ENCODE peak calls at places on chromosome 19, in five cellular contexts. W is A549, T is Peyer's patch, Z is body of pancreas, K is H1. C is an unnamed sample.

GRCh38 chr19:14559916-14560775 is 11.7 kb downstream of the NDUFB7 start:
- DNase-seq in W (no peak), T (no peak), Z (no peak), K (no peak), C (no peak)

GRCh38 chr19:38134538-38135149 is 89.4 kb downstream of the DPF1 start:
- DNase-seq in W (peak), T (no peak), Z (peak), K (peak), C (no peak)

GRCh38 chr19:48713041-48713863 is 6.3 kb downstream of the MAMSTR start:
- DNase-seq in W (peak), T (no peak), Z (no peak), K (peak), C (no peak)

GRCh38 chr19:16326401-16327130 is 1.9 kb downstream of the KLF2 start:
- DNase-seq in W (no peak), T (no peak), Z (no peak), K (peak), C (no peak)

GRCh38 chr19:46967578-46968018 is 52.0 kb upstream of the NPAS1 start:
- DNase-seq in W (no peak), T (peak), Z (no peak), K (no peak), C (peak)

GRCh38 chr19:6754653-6755463 is 12.4 kb downstream of the SH2D3A start:
- DNase-seq in W (no peak), T (no peak), Z (no peak), K (no peak), C (no peak)

GRCh38 chr19:11377237-11377636 is 2.8 kb downstream of the SWSAP1 start:
- DNase-seq in W (peak), T (no peak), Z (peak), K (no peak), C (no peak)

GRCh38 chr19:48614436-48615144 is at the start of gene FAM83E:
- DNase-seq in W (peak), T (peak), Z (peak), K (peak), C (no peak)

GRCh38 chr19:12092065-12092867 is 27.7 kb downstream of the ZNF844 start:
- DNase-seq in W (no peak), T (peak), Z (peak), K (peak), C (peak)

GRCh38 chr19:44814132-44814470 is 5.2 kb downstream of the BCAM start:
- DNase-seq in W (no peak), T (no peak), Z (no peak), K (no peak), C (no peak)

GRCh38 chr19:38442736-38443135 is 9.2 kb downstream of the RYR1 start:
- DNase-seq in W (no peak), T (no peak), Z (no peak), K (no peak), C (no peak)

GRCh38 chr19:48244289-48244688 is 11.4 kb downstream of the CARD8 start:
- DNase-seq in W (no peak), T (no peak), Z (no peak), K (no peak), C (no peak)

GRCh38 chr19:7973883-7974282 is 30.4 kb upstream of the TIMM44 start:
- DNase-seq in W (no peak), T (no peak), Z (no peak), K (no peak), C (no peak)

GRCh38 chr19:37914908-37915307 is 7.9 kb downstream of the SIPA1L3 start:
- DNase-seq in W (no peak), T (no peak), Z (no peak), K (no peak), C (no peak)

GRCh38 chr19:19554074-19555023 is 16.3 kb downstream of the CILP2 start:
- DNase-seq in W (no peak), T (no peak), Z (peak), K (peak), C (no peak)

GRCh38 chr19:46970815-46971214 is 48.8 kb upstream of the NPAS1 start:
- DNase-seq in W (no peak), T (no peak), Z (no peak), K (no peak), C (no peak)

GRCh38 chr19:17103177-17103576 is 27.6 kb downstream of the MYO9B start:
- DNase-seq in W (peak), T (no peak), Z (no peak), K (peak), C (no peak)

GRCh38 chr19:53892981-53893325 is 11.0 kb downstream of the PRKCG start:
- DNase-seq in W (no peak), T (no peak), Z (no peak), K (no peak), C (no peak)

GRCh38 chr19:24069907-24070657 is 16.9 kb upstream of the ZNF254 start:
- DNase-seq in W (no peak), T (no peak), Z (no peak), K (no peak), C (no peak)

GRCh38 chr19:23991170-23991569 is 76.5 kb downstream of the ZNF726 start:
- DNase-seq in W (no peak), T (no peak), Z (peak), K (no peak), C (no peak)

GRCh38 chr19:30790048-30790680 is 418.0 kb downstream of the ZNF536 start:
- DNase-seq in W (no peak), T (no peak), Z (no peak), K (no peak), C (no peak)

GRCh38 chr19:46849610-46850009 is 1.0 kb downstream of the AP2S1 start:
- DNase-seq in W (no peak), T (no peak), Z (no peak), K (no peak), C (peak)

GRCh38 chr19:40921005-40921897 is 39.2 kb upstream of the CYP2A7 start:
- DNase-seq in W (peak), T (peak), Z (peak), K (no peak), C (peak)

GRCh38 chr19:29630661-29631060 is 24.6 kb downstream of the POP4 start:
- DNase-seq in W (no peak), T (peak), Z (no peak), K (no peak), C (no peak)

GRCh38 chr19:30088567-30088966 is 146.5 kb downstream of the URI1 start:
- DNase-seq in W (no peak), T (no peak), Z (no peak), K (no peak), C (no peak)

GRCh38 chr19:29277107-29277506 is 64.2 kb upstream of the UQCRFS1 start:
- DNase-seq in W (no peak), T (no peak), Z (no peak), K (peak), C (no peak)

GRCh38 chr19:38287604-38288003 is 16.4 kb upstream of the C19orf33 start:
- DNase-seq in W (no peak), T (no peak), Z (no peak), K (no peak), C (no peak)

GRCh38 chr19:38733493-38734175 is 10.6 kb downstream of the CAPN12 start:
- DNase-seq in W (peak), T (peak), Z (peak), K (no peak), C (no peak)

GRCh38 chr19:34974631-34975030 is 10.6 kb upstream of the ZNF792 start:
- DNase-seq in W (no peak), T (no peak), Z (no peak), K (no peak), C (no peak)

GRCh38 chr19:42287826-42288107 is 14.2 kb upstream of the PRR19 start:
- DNase-seq in W (no peak), T (no peak), Z (no peak), K (no peak), C (no peak)

GRCh38 chr19:42286349-42287016 is 15.4 kb upstream of the PRR19 start:
- DNase-seq in W (no peak), T (no peak), Z (peak), K (no peak), C (no peak)

GRCh38 chr19:42285988-42286348 is 16.0 kb upstream of the PRR19 start:
- DNase-seq in W (no peak), T (no peak), Z (no peak), K (no peak), C (no peak)

GRCh38 chr19:42288411-42288810 is 13.5 kb upstream of the PRR19 start:
- DNase-seq in W (no peak), T (no peak), Z (no peak), K (no peak), C (no peak)

DNA sequence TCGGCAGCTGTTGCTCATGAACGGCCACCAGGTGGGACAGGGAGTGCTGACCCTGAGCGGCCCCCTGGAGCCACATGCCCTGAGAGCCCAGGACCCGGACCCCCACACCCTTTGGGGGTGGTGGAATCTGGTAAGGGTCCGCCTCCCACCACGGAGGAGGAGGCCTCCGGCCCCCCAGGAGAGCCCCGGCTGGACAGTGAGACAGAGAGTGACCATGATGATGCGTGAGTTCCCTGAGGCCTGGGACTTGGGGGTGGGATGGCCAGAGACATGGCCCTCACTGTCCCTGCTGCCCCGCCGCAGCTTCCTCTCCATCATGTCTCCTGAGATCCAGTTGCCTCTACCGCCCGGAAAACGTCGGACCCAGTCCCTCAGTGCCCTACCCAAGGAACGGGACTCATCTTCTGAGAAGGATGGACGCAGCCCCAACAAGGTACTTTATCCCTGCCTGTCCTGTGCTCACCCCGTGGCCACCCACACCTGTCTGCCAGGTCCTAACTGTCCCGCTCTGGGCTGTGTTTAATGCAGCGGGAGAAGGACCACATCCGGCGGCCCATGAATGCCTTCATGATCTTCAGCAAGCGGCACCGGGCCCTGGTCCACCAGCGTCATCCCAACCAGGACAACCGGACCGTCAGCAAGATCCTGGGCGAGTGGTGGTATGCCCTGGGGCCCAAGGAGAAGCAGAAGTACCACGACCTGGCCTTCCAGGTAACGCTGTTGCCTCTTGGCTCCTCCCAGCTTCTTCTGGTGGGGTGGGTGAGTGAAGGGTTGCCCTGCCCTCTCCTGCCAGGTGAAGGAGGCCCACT is 14.7 kb upstream of the PRR19 start:
- DNase-seq in W (no peak), T (no peak), Z (no peak), K (no peak), C (no peak)
- TF ChIP-seq POLR2A in W (no peak), T (no peak), Z (no peak), K (no peak), C (no peak)

GRCh38 chr19:18523841-18524240 is 2.0 kb upstream of the ELL start:
- DNase-seq in W (no peak), T (no peak), Z (no peak), K (no peak), C (no peak)

GRCh38 chr19:18521692-18522123 is at the start of gene ELL:
- DNase-seq in W (no peak), T (no peak), Z (no peak), K (no peak), C (no peak)

GRCh38 chr19:18519962-18520847 is 1.7 kb downstream of the ELL start:
- DNase-seq in W (peak), T (peak), Z (peak), K (peak), C (peak)

GRCh38 chr19:18520848-18521691 is 800 bp downstream of the ELL start:
- DNase-seq in W (no peak), T (peak), Z (no peak), K (peak), C (no peak)

DNA sequence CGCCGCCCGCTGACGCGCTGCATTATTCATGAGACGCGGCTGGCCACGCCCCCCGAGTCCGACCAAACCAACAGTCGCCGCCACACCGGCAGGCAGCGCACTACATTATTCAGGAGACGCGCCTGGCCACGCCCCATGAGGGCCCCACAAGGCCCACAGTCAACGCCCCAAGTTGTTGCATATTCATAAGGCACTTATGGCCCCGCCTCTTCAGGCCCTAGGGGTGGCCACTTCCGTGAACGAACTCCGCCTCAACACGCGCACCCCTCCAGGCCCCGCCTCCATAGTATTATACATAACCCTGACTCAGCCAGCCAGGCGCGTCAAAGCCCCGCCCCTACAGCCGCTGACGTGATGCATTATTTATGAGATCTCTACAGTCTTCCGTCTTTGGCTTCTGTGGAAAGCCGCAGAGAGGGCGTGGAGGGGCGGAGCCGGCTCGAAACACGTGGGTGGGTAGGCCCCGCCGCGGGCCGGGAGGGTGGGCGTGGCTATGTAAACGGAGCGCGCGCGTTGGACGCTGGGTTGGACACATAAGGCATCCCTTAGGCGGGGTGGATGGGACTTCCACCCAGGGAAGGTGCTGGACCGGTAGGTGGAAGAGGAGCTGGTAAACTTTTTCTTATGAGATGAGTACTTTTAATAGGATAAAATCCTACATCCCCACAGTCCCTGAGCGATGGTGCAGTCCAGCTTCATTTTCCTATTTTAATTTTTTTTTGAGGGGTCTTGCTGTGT is 423 bp upstream of the ELL start:
- DNase-seq in W (peak), T (peak), Z (peak), K (peak), C (peak)
- TF ChIP-seq POLR2A in W (peak), T (no peak), Z (no peak), K (no peak), C (no peak)

DNA sequence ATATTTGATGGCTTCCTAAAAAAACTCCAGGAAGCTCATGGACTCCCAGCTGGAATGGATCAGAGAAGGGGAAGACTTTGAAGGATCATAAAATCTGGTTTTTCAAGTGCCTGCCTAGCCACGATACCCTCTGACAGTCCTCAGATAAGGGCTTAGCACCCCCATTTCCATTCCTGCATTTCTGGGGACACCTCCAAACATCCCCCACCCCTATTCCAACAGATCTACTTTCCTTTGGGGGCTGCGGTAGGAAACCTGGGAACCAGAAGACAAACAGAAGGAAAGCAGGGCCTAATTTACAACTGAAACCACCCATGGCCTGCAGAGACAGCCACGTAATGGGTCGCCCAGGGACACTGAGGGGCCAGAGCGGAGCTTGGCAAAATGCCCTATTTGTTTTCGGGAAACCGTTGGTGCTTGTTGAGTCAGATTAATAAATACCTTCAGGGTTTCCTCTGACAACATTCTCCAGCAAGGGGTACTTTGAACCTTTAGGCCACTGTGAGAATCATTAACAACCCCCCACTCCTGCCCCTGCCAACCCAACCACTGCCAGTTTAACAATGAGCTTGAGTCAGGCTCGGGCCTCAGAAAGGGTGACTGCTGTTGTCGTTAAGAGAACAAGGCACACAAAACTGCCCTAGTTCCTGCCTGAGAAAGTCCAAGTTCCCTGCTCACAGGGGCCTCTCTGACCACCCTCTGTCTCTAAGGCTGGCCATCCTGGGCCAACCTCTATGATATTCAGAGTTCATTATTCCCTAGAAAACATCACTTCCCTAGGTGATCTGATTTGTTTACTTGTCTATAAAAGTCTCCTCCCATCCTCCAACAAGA is 23.5 kb downstream of the RHPN2 start:
- DNase-seq in W (peak), T (peak), Z (peak), K (no peak), C (peak)
- TF ChIP-seq POLR2A in W (no peak), T (peak), Z (peak), K (no peak), C (no peak)

DNA sequence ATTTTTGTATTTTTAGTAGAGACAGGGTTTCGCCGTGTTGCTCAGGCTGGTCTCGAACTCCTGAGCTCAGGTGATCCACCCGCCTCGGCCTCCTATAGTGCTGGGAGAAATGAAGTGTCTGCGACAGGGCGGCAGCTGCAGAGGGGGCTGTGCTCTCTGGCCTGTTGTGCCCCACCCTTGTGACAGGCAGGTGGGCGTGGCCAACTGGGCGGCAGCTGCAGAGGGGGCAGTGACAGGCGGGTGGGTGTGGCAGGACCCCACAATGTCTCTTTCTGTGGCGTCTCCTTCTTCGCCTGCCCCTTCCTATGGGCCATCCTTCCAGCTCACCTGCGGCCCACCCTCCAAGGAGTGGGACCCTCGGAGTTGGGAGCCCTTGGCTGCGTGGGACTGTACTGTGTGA is 11.8 kb downstream of the STK11 start:
- DNase-seq in W (no peak), T (no peak), Z (no peak), K (peak), C (no peak)
- TF ChIP-seq POLR2A in W (no peak), T (no peak), Z (no peak), K (no peak), C (no peak)

GRCh38 chr19:1491114-1491848 is at the start of gene REEP6:
- DNase-seq in W (no peak), T (no peak), Z (peak), K (no peak), C (no peak)
- TF ChIP-seq POLR2A in W (peak), T (peak), Z (peak), K (no peak), C (no peak)

DNA sequence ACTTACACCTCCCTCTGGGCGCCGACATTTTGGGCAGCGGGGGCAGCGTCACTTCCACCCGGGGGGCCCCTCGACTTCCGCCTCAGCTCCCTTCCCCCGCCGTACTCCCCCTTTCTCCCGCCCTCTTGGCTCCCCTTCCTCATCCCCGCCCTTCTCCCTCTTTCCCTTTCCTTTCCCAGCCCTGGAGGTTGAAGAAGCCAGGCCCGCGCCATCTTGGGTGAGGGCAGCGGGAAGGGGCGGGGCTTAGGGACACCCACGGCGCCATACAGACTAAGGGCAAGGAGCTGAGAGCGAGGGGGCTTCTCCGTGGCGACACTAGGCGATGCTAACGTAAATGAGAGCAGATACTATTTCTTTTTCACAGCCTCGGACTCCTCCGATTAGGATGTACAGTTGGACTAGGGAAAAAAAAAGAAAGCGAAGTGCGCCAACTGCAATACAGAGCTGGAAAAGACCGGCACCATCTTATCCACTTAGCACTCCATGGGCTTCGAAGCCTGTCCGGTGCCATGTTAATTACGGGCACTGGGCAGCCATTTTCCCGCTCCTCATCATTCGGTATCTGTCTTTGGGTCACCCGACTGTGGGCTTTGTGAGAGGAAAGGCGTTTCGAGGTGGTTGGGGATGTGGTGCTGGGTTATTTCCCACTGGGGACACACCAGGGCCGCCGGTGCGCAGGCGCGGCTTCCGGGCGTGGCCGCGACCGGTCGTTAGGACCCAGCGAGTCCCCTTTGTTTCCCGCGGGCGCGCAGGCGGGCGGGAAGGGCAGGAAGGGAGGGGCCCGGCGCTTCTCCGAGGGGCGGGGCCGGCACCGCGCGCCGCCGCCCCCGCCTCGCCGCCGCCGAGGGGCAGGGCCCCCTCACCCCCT is at the start of the genes FIZ1 and ZNF524:
- DNase-seq in W (peak), T (peak), Z (peak), K (peak), C (peak)
- TF ChIP-seq POLR2A in W (peak), T (no peak), Z (peak), K (no peak), C (no peak)

C was measured in breast epithelium.